ENCODE peak calls at places on chromosomes 2 and 18, in ten cellular contexts. Z, U, O, J, K, R, E, C, Q and D are unnamed samples.

GRCh38 chr2:184681642-184682321 is 83.5 kb downstream of the ZNF804A start:
- DNase-seq in O (no peak), E (no peak), J (no peak), Z (no peak), U (no peak), R (no peak), C (no peak), K (no peak), Q (no peak), D (no peak)

GRCh38 chr2:199875400-199875799 is 24.4 kb upstream of the FTCDNL1 start:
- DNase-seq in O (no peak), R (peak; percentile 9), E (no peak), K (no peak), Q (no peak), C (no peak), J (no peak), U (no peak), Z (no peak), D (no peak)

GRCh38 chr2:226885769-226886435 is 50.0 kb downstream of the RHBDD1 start:
- DNase-seq in K (no peak), E (no peak), O (peak; percentile 35), Q (no peak), C (no peak), Z (no peak), R (no peak), J (no peak), U (no peak), D (no peak)

GRCh38 chr2:181364492-181365175 is 92.6 kb upstream of the ITGA4 start:
- DNase-seq in C (no peak), R (peak; percentile 31), K (no peak), Z (no peak), O (no peak), U (no peak), J (no peak), E (no peak), Q (no peak), D (no peak)

GRCh38 chr2:214651451-214651850 is 158.0 kb downstream of the BARD1 start:
- DNase-seq in K (no peak), E (no peak), O (peak; percentile 38), Q (no peak), U (no peak), C (no peak), J (no peak), Z (peak; percentile 2), R (no peak), D (no peak)

GRCh38 chr2:196239622-196240587 is 68.5 kb upstream of the STK17B start:
- DNase-seq in O (peak; percentile 96), K (peak; percentile 92), R (peak; percentile 32), Q (no peak), E (peak; percentile 83), Z (peak; percentile 92), J (no peak), C (peak; percentile 69), U (no peak), D (peak; percentile 40)

GRCh38 chr2:47226124-47227040 is 71.3 kb upstream of the STPG4 start:
- DNase-seq in O (no peak), Q (no peak), Z (no peak), R (peak; percentile 45), K (no peak), E (no peak), C (peak; percentile 15), J (peak; percentile 87), U (no peak), D (no peak)

GRCh38 chr2:219571311-219572236 is at the start of gene OBSL1:
- DNase-seq in U (no peak), Z (peak; percentile 65), K (peak; percentile 83), C (peak; percentile 7), Q (peak; percentile 94), O (peak; percentile 69), J (peak; percentile 82), E (peak; percentile 23), R (peak; percentile 70), D (peak; percentile 34)

GRCh38 chr2:162579169-162579568 is 235.2 kb downstream of the GCA start:
- DNase-seq in Q (no peak), C (peak; percentile 27), U (no peak), K (no peak), Z (no peak), R (no peak), J (peak; percentile 15), O (peak; percentile 7), E (no peak), D (no peak)

GRCh38 chr2:152098033-152098797 is 629 bp downstream of the CACNB4 start:
- DNase-seq in U (no peak), K (no peak), R (no peak), O (peak; percentile 27), C (no peak), E (no peak), J (peak; percentile 20), Z (peak; percentile 6), Q (no peak), D (no peak)

GRCh38 chr2:186129767-186130581 is 356.1 kb upstream of the ZC3H15 start:
- DNase-seq in Z (peak; percentile 72), R (peak; percentile 35), E (no peak), U (no peak), O (peak; percentile 65), J (peak; percentile 85), K (no peak), C (no peak), Q (peak; percentile 8), D (peak; percentile 69)

GRCh38 chr2:226478121-226478809 is 321.4 kb downstream of the IRS1 start:
- DNase-seq in C (no peak), E (no peak), J (no peak), U (no peak), R (peak; percentile 95), Z (peak; percentile 56), O (peak; percentile 96), K (no peak), Q (peak; percentile 24), D (peak; percentile 83)

GRCh38 chr2:241065355-241065803 is 36.7 kb downstream of the MTERF4 start:
- DNase-seq in R (no peak), U (no peak), Q (no peak), E (no peak), Z (no peak), O (no peak), J (no peak), C (no peak), K (no peak), D (no peak)

GRCh38 chr2:72024451-72025175 is 123.0 kb downstream of the CYP26B1 start:
- DNase-seq in C (no peak), U (no peak), Q (no peak), E (no peak), Z (no peak), R (no peak), J (no peak), O (no peak), K (no peak), D (no peak)

GRCh38 chr18:3604626-3605408 is 154.8 kb downstream of the TGIF1 start:
- DNase-seq in K (peak; percentile 33), Z (peak; percentile 91), C (peak; percentile 77), U (no peak), J (peak; percentile 26), O (peak; percentile 97), Q (no peak), E (peak; percentile 29), R (peak; percentile 99), D (peak; percentile 84)

GRCh38 chr2:203683932-203684556 is 22.4 kb upstream of the CD28 start:
- DNase-seq in O (peak; percentile 97), C (no peak), K (no peak), U (no peak), E (peak; percentile 39), Z (peak; percentile 99), J (no peak), R (peak; percentile 71), Q (no peak), D (peak; percentile 39)

GRCh38 chr2:212330263-212330662 is 208.3 kb downstream of the ERBB4 start:
- DNase-seq in R (no peak), J (peak; percentile 47), Z (no peak), E (no peak), C (peak; percentile 72), Q (no peak), K (no peak), O (no peak), U (no peak), D (no peak)

GRCh38 chr18:74388227-74388626 is 68.9 kb downstream of the DIPK1C start:
- DNase-seq in U (no peak), C (no peak), K (no peak), Z (no peak), E (no peak), J (peak; percentile 40), R (no peak), O (no peak), Q (no peak), D (no peak)

GRCh38 chr2:86231680-86232372 is 32.6 kb downstream of the MRPL35 start:
- DNase-seq in E (no peak), J (no peak), O (no peak), C (no peak), Z (no peak), Q (no peak), K (no peak), R (no peak), U (no peak), D (no peak)

GRCh38 chr2:216807861-216808272 is 52.0 kb downstream of the TNP1 start:
- DNase-seq in J (peak; percentile 49), E (no peak), Z (no peak), C (no peak), Q (no peak), O (no peak), K (no peak), R (no peak), U (no peak), D (peak; percentile 59)

GRCh38 chr2:119469661-119470297 is 38.1 kb downstream of the TMEM37 start:
- DNase-seq in J (peak; percentile 58), K (no peak), C (no peak), R (no peak), E (no peak), U (no peak), Z (no peak), Q (no peak), O (no peak), D (no peak)

GRCh38 chr2:219454217-219454616 is 19.6 kb downstream of the SPEG start:
- DNase-seq in E (no peak), R (no peak), Q (no peak), Z (peak; percentile 78), J (peak; percentile 69), K (no peak), C (no peak), U (no peak), O (no peak), D (no peak)

GRCh38 chr18:56935531-56936040 is 211.3 kb upstream of the BOD1L2 start:
- DNase-seq in E (no peak), Z (no peak), K (no peak), R (no peak), C (no peak), J (no peak), O (no peak), Q (no peak), U (no peak), D (no peak)

GRCh38 chr2:134275058-134275862 is 21.4 kb downstream of the MGAT5 start:
- DNase-seq in E (no peak), Q (no peak), R (no peak), U (no peak), Z (no peak), J (no peak), C (no peak), O (no peak), K (no peak), D (no peak)

GRCh38 chr2:12587228-12587627 is 129.5 kb upstream of the TRIB2 start:
- DNase-seq in U (no peak), E (no peak), C (no peak), J (no peak), R (no peak), K (no peak), Z (no peak), O (no peak), Q (no peak), D (no peak)

GRCh38 chr2:61018319-61018750 is 280 bp upstream of the PUS10 start:
- DNase-seq in C (no peak), J (no peak), E (no peak), U (no peak), Z (peak; percentile 67), K (no peak), Q (no peak), R (no peak), O (no peak), D (peak; percentile 5)

GRCh38 chr2:171225302-171225980 is 64.7 kb upstream of the TLK1 start:
- DNase-seq in R (peak; percentile 45), Z (peak; percentile 91), U (no peak), K (no peak), O (peak; percentile 97), E (no peak), Q (no peak), J (no peak), C (no peak), D (peak; percentile 76)